ENCODE peak calls at places on chromosomes 6 and 20, in five cellular contexts. A, M, Z, H and G are unnamed samples.

GRCh38 chr20:21003902-21004301 is 102.3 kb downstream of the LINC00237 start:
- DNase-seq in A (no peak), M (no peak), Z (no peak), H (no peak), G (no peak)

GRCh38 chr6:105598264-105598663 is 195.4 kb upstream of the PREP start:
- DNase-seq in A (no peak), M (no peak), Z (no peak), H (no peak), G (no peak)

GRCh38 chr20:50845566-50846211 is 50.8 kb downstream of the BCAS4 start:
- DNase-seq in A (no peak), M (peak), Z (no peak), H (no peak), G (no peak)

GRCh38 chr6:154448448-154449096 is 61.9 kb downstream of the CNKSR3 start:
- DNase-seq in A (no peak), M (peak), Z (no peak), H (no peak), G (no peak)

GRCh38 chr6:27839303-27840081 is 72.7 kb downstream of the OR2B2 start:
- DNase-seq in A (no peak), M (peak), Z (no peak), H (peak), G (peak)

GRCh38 chr6:79394690-79395089 is 142.5 kb downstream of the LCA5 start:
- DNase-seq in A (no peak), M (no peak), Z (no peak), H (no peak), G (no peak)

GRCh38 chr6:108966855-108967755 is 118.9 kb downstream of the ARMC2 start:
- DNase-seq in A (peak), M (no peak), Z (no peak), H (peak), G (no peak)

GRCh38 chr6:165055231-165055630 is 254.2 kb downstream of the C6orf118 start:
- DNase-seq in A (no peak), M (no peak), Z (no peak), H (no peak), G (no peak)

GRCh38 chr6:1724616-1725015 is 114.9 kb downstream of the FOXC1 start:
- DNase-seq in A (peak), M (peak), Z (peak), H (no peak), G (no peak)

GRCh38 chr6:39430968-39431523 is 108.5 kb upstream of the KCNK16 start:
- DNase-seq in A (no peak), M (no peak), Z (peak), H (no peak), G (no peak)

GRCh38 chr20:845967-846893 is 12.7 kb downstream of the FAM110A start:
- DNase-seq in A (no peak), M (no peak), Z (no peak), H (no peak), G (peak)